ENCODE peak calls at places on chromosomes 16 and 17, in seven cellular contexts. N is body of pancreas; D is activated T-cell treated with anti-CD3 and anti-CD28 coated beads, Interleukin-2, amount 50 U/mL, for 72 hours; M is amniotic stem cell; C is ovary; Y is H54; J is NAMALWA. H is an unnamed sample.
A peak's percentile ranks its signal among the peaks of the same experiment; 100 is the strongest.

GRCh38 chr16:450800-451512 is 25.5 kb downstream of the RAB11FIP3 start:
- DNase-seq in N (no peak), D (no peak), M (no peak), C (no peak), Y (no peak), J (no peak), H (no peak)

GRCh38 chr17:68328676-68329075 is 37.4 kb downstream of the ARSG start:
- DNase-seq in N (no peak), D (no peak), M (no peak), C (no peak), Y (no peak), J (no peak), H (no peak)

GRCh38 chr17:20613905-20614304 is 34.4 kb downstream of the CDRT15L2 start:
- DNase-seq in N (no peak), D (no peak), M (no peak), C (no peak), Y (no peak), J (no peak), H (no peak)

GRCh38 chr16:3101841-3102470 is 2.9 kb upstream of the ZSCAN10 start:
- DNase-seq in N (no peak), D (no peak), M (no peak), C (no peak), Y (no peak), J (no peak), H (no peak)

GRCh38 chr17:31627960-31628359 is 231.1 kb downstream of the COPRS start:
- DNase-seq in N (no peak), D (no peak), M (peak; percentile 77), C (no peak), Y (peak; percentile 9), J (no peak), H (no peak)

GRCh38 chr17:19331134-19331533 is 31.4 kb downstream of the B9D1 start:
- DNase-seq in N (no peak), D (no peak), M (peak; percentile 65), C (no peak), Y (peak; percentile 82), J (no peak), H (no peak)

GRCh38 chr17:78925662-78926555 is 722 bp upstream of the TIMP2 start:
- DNase-seq in N (peak; percentile 66), D (no peak), M (no peak), C (peak; percentile 90), Y (peak; percentile 72), J (no peak), H (peak; percentile 32)

GRCh38 chr16:12899529-12900168 is 1.7 kb upstream of the SHISA9 start:
- DNase-seq in N (no peak), D (no peak), M (no peak), C (no peak), Y (no peak), J (no peak), H (no peak)

GRCh38 chr17:37802712-37803416 is 58.0 kb upstream of the HNF1B start:
- DNase-seq in N (no peak), D (no peak), M (no peak), C (no peak), Y (no peak), J (no peak), H (no peak)

GRCh38 chr17:10875984-10876555 is 38.2 kb upstream of the PIRT start:
- DNase-seq in N (peak; percentile 53), D (peak; percentile 27), M (no peak), C (peak; percentile 20), Y (peak; percentile 32), J (peak; percentile 34), H (peak; percentile 34)

GRCh38 chr16:11161974-11162373 is 94.0 kb downstream of the SOCS1 start:
- DNase-seq in N (no peak), D (no peak), M (no peak), C (peak; percentile 56), Y (no peak), J (no peak), H (peak; percentile 95)

GRCh38 chr17:63675231-63675606 is 24.7 kb downstream of the LIMD2 start:
- DNase-seq in N (no peak), D (no peak), M (no peak), C (no peak), Y (no peak), J (no peak), H (no peak)

GRCh38 chr17:59643159-59643857 is 23.6 kb downstream of the CLTC start:
- DNase-seq in N (no peak), D (no peak), M (no peak), C (no peak), Y (no peak), J (peak; percentile 75), H (no peak)

GRCh38 chr16:57694191-57694555 is 433 bp upstream of the DRC7 start:
- DNase-seq in N (peak; percentile 94), D (no peak), M (no peak), C (no peak), Y (no peak), J (no peak), H (no peak)

GRCh38 chr17:50890675-50891516 is 24.7 kb upstream of the TOB1 start:
- DNase-seq in N (peak; percentile 45), D (no peak), M (no peak), C (no peak), Y (no peak), J (no peak), H (no peak)

GRCh38 chr16:65285128-65286120 is 163.6 kb upstream of the CDH11 start:
- DNase-seq in N (no peak), D (no peak), M (no peak), C (no peak), Y (no peak), J (no peak), H (no peak)

GRCh38 chr17:32518856-32519768 is 32.3 kb downstream of the CDK5R1 start:
- DNase-seq in N (peak; percentile 37), D (peak; percentile 75), M (no peak), C (peak; percentile 47), Y (no peak), J (peak; percentile 43), H (peak; percentile 75)

H was measured in G401.